ENCODE peak calls at places on chromosome 2, in five cellular contexts. One of them, this sample, is unnamed.

GRCh38 chr2:15458277-15458676 is 102.9 kb downstream of the NBAS start:
- DNase-seq in GM12865: no peak
- DNase-seq in mesenteric fat pad: no peak
- DNase-seq in kidney glomerular epithelial cell: no peak
- DNase-seq in activated CD8-positive, alpha-beta T cell treated with anti-CD3 and anti-CD28 coated beads for 36 hours: no peak
- DNase-seq in this sample: no peak

GRCh38 chr2:187453078-187453641 is 5.1 kb upstream of the CALCRL start:
- DNase-seq in activated CD8-positive, alpha-beta T cell treated with anti-CD3 and anti-CD28 coated beads for 36 hours: no peak
- DNase-seq in mesenteric fat pad: no peak
- DNase-seq in GM12865: peak; percentile 32
- DNase-seq in kidney glomerular epithelial cell: peak; percentile 41
- DNase-seq in this sample: no peak

GRCh38 chr2:130954873-130955272 is 118.2 kb downstream of the ARHGEF4 start:
- DNase-seq in activated CD8-positive, alpha-beta T cell treated with anti-CD3 and anti-CD28 coated beads for 36 hours: no peak
- DNase-seq in mesenteric fat pad: no peak
- DNase-seq in GM12865: no peak
- DNase-seq in kidney glomerular epithelial cell: no peak
- DNase-seq in this sample: no peak

GRCh38 chr2:196481323-196481695 is 158.2 kb upstream of the CCDC150 start:
- DNase-seq in mesenteric fat pad: no peak
- DNase-seq in GM12865: peak; percentile 21
- DNase-seq in kidney glomerular epithelial cell: no peak
- DNase-seq in activated CD8-positive, alpha-beta T cell treated with anti-CD3 and anti-CD28 coated beads for 36 hours: no peak
- DNase-seq in this sample: no peak

GRCh38 chr2:74688881-74689280 is 34.8 kb downstream of the SEMA4F start:
- DNase-seq in mesenteric fat pad: no peak
- DNase-seq in activated CD8-positive, alpha-beta T cell treated with anti-CD3 and anti-CD28 coated beads for 36 hours: no peak
- DNase-seq in GM12865: no peak
- DNase-seq in kidney glomerular epithelial cell: no peak
- DNase-seq in this sample: no peak

GRCh38 chr2:5677133-5677532 is 15.1 kb upstream of the SOX11 start:
- DNase-seq in activated CD8-positive, alpha-beta T cell treated with anti-CD3 and anti-CD28 coated beads for 36 hours: no peak
- DNase-seq in GM12865: no peak
- DNase-seq in mesenteric fat pad: no peak
- DNase-seq in kidney glomerular epithelial cell: no peak
- DNase-seq in this sample: no peak

GRCh38 chr2:168573128-168573903 is 117.2 kb downstream of the CERS6 start:
- DNase-seq in activated CD8-positive, alpha-beta T cell treated with anti-CD3 and anti-CD28 coated beads for 36 hours: no peak
- DNase-seq in kidney glomerular epithelial cell: no peak
- DNase-seq in mesenteric fat pad: no peak
- DNase-seq in GM12865: no peak
- DNase-seq in this sample: no peak

GRCh38 chr2:173159794-173160463 is 84.3 kb downstream of the MAP3K20 start:
- DNase-seq in GM12865: no peak
- DNase-seq in activated CD8-positive, alpha-beta T cell treated with anti-CD3 and anti-CD28 coated beads for 36 hours: no peak
- DNase-seq in kidney glomerular epithelial cell: peak; percentile 72
- DNase-seq in mesenteric fat pad: no peak
- DNase-seq in this sample: no peak

GRCh38 chr2:200483729-200484198 is 26.1 kb downstream of the KCTD18 start:
- DNase-seq in GM12865: peak; percentile 71
- DNase-seq in activated CD8-positive, alpha-beta T cell treated with anti-CD3 and anti-CD28 coated beads for 36 hours: peak; percentile 58
- DNase-seq in mesenteric fat pad: no peak
- DNase-seq in kidney glomerular epithelial cell: no peak
- DNase-seq in this sample: no peak

GRCh38 chr2:150567771-150568278 is 80.4 kb upstream of the RND3 start:
- DNase-seq in kidney glomerular epithelial cell: no peak
- DNase-seq in GM12865: no peak
- DNase-seq in mesenteric fat pad: no peak
- DNase-seq in activated CD8-positive, alpha-beta T cell treated with anti-CD3 and anti-CD28 coated beads for 36 hours: no peak
- DNase-seq in this sample: no peak

GRCh38 chr2:71129114-71129890 is 727 bp downstream of the MCEE start:
- DNase-seq in kidney glomerular epithelial cell: peak; percentile 4
- DNase-seq in activated CD8-positive, alpha-beta T cell treated with anti-CD3 and anti-CD28 coated beads for 36 hours: no peak
- DNase-seq in GM12865: no peak
- DNase-seq in mesenteric fat pad: no peak
- DNase-seq in this sample: no peak

GRCh38 chr2:155975734-155976133 is 356.8 kb downstream of the NR4A2 start:
- DNase-seq in GM12865: no peak
- DNase-seq in activated CD8-positive, alpha-beta T cell treated with anti-CD3 and anti-CD28 coated beads for 36 hours: no peak
- DNase-seq in kidney glomerular epithelial cell: no peak
- DNase-seq in mesenteric fat pad: no peak
- DNase-seq in this sample: no peak

GRCh38 chr2:113203901-113204519 is 30.2 kb downstream of the PSD4 start:
- DNase-seq in activated CD8-positive, alpha-beta T cell treated with anti-CD3 and anti-CD28 coated beads for 36 hours: peak; percentile 85
- DNase-seq in GM12865: peak; percentile 80
- DNase-seq in kidney glomerular epithelial cell: no peak
- DNase-seq in mesenteric fat pad: no peak
- DNase-seq in this sample: peak; percentile 75

GRCh38 chr2:159077869-159078268 is 109.4 kb downstream of the TANC1 start:
- DNase-seq in activated CD8-positive, alpha-beta T cell treated with anti-CD3 and anti-CD28 coated beads for 36 hours: no peak
- DNase-seq in kidney glomerular epithelial cell: no peak
- DNase-seq in GM12865: no peak
- DNase-seq in mesenteric fat pad: no peak
- DNase-seq in this sample: no peak

GRCh38 chr2:29443086-29443485 is 327.9 kb downstream of the CLIP4 start:
- DNase-seq in mesenteric fat pad: no peak
- DNase-seq in activated CD8-positive, alpha-beta T cell treated with anti-CD3 and anti-CD28 coated beads for 36 hours: no peak
- DNase-seq in kidney glomerular epithelial cell: no peak
- DNase-seq in GM12865: no peak
- DNase-seq in this sample: no peak

GRCh38 chr2:74188018-74188601 is 9.4 kb upstream of the MOB1A start:
- DNase-seq in GM12865: no peak
- DNase-seq in mesenteric fat pad: no peak
- DNase-seq in activated CD8-positive, alpha-beta T cell treated with anti-CD3 and anti-CD28 coated beads for 36 hours: no peak
- DNase-seq in kidney glomerular epithelial cell: no peak
- DNase-seq in this sample: no peak

GRCh38 chr2:150376627-150377335 is 110.7 kb downstream of the RND3 start:
- DNase-seq in kidney glomerular epithelial cell: no peak
- DNase-seq in activated CD8-positive, alpha-beta T cell treated with anti-CD3 and anti-CD28 coated beads for 36 hours: no peak
- DNase-seq in GM12865: no peak
- DNase-seq in mesenteric fat pad: no peak
- DNase-seq in this sample: no peak

GRCh38 chr2:110099471-110100225 is 16.0 kb downstream of the MALL start:
- DNase-seq in kidney glomerular epithelial cell: no peak
- DNase-seq in GM12865: no peak
- DNase-seq in mesenteric fat pad: no peak
- DNase-seq in activated CD8-positive, alpha-beta T cell treated with anti-CD3 and anti-CD28 coated beads for 36 hours: no peak
- DNase-seq in this sample: no peak

GRCh38 chr2:190355968-190356657 is 12.7 kb downstream of the INPP1 start:
- DNase-seq in activated CD8-positive, alpha-beta T cell treated with anti-CD3 and anti-CD28 coated beads for 36 hours: no peak
- DNase-seq in kidney glomerular epithelial cell: no peak
- DNase-seq in GM12865: no peak
- DNase-seq in mesenteric fat pad: no peak
- DNase-seq in this sample: no peak

GRCh38 chr2:88658318-88658717 is 31.1 kb upstream of the EIF2AK3 start:
- DNase-seq in activated CD8-positive, alpha-beta T cell treated with anti-CD3 and anti-CD28 coated beads for 36 hours: no peak
- DNase-seq in mesenteric fat pad: no peak
- DNase-seq in GM12865: no peak
- DNase-seq in kidney glomerular epithelial cell: no peak
- DNase-seq in this sample: no peak

GRCh38 chr2:205660521-205661124 is 21.7 kb upstream of the NRP2 start:
- DNase-seq in kidney glomerular epithelial cell: peak; percentile 52
- DNase-seq in GM12865: peak; percentile 24
- DNase-seq in activated CD8-positive, alpha-beta T cell treated with anti-CD3 and anti-CD28 coated beads for 36 hours: peak; percentile 79
- DNase-seq in mesenteric fat pad: no peak
- DNase-seq in this sample: peak; percentile 15

GRCh38 chr2:64327510-64328414 is 126.2 kb upstream of the LGALSL start:
- DNase-seq in activated CD8-positive, alpha-beta T cell treated with anti-CD3 and anti-CD28 coated beads for 36 hours: peak; percentile 77
- DNase-seq in mesenteric fat pad: no peak
- DNase-seq in kidney glomerular epithelial cell: peak; percentile 4
- DNase-seq in GM12865: peak; percentile 71
- DNase-seq in this sample: peak; percentile 49

GRCh38 chr2:38653715-38654494 is 12.0 kb upstream of the GALM start:
- DNase-seq in kidney glomerular epithelial cell: no peak
- DNase-seq in GM12865: peak; percentile 80
- DNase-seq in mesenteric fat pad: no peak
- DNase-seq in activated CD8-positive, alpha-beta T cell treated with anti-CD3 and anti-CD28 coated beads for 36 hours: peak; percentile 93
- DNase-seq in this sample: peak; percentile 82

GRCh38 chr2:10091182-10091932 is 11.1 kb upstream of the CYS1 start:
- DNase-seq in kidney glomerular epithelial cell: no peak
- DNase-seq in activated CD8-positive, alpha-beta T cell treated with anti-CD3 and anti-CD28 coated beads for 36 hours: peak; percentile 48
- DNase-seq in GM12865: no peak
- DNase-seq in mesenteric fat pad: no peak
- DNase-seq in this sample: no peak

GRCh38 chr2:85194780-85195480 is 61.7 kb downstream of the TCF7L1 start:
- DNase-seq in GM12865: no peak
- DNase-seq in activated CD8-positive, alpha-beta T cell treated with anti-CD3 and anti-CD28 coated beads for 36 hours: no peak
- DNase-seq in kidney glomerular epithelial cell: no peak
- DNase-seq in mesenteric fat pad: peak; percentile 74
- DNase-seq in this sample: no peak

GRCh38 chr2:138713509-138713908 is 66.7 kb downstream of the NXPH2 start:
- DNase-seq in mesenteric fat pad: no peak
- DNase-seq in GM12865: no peak
- DNase-seq in activated CD8-positive, alpha-beta T cell treated with anti-CD3 and anti-CD28 coated beads for 36 hours: no peak
- DNase-seq in kidney glomerular epithelial cell: no peak
- DNase-seq in this sample: no peak